ENCODE peak calls at places on chromosomes 11 and 22, in four cellular contexts. J, P, E and Y are unnamed samples.

GRCh38 chr11:129852125-129852740 is 36.6 kb downstream of the TMEM45B start:
- DNase-seq in J (no peak), P (no peak), E (no peak), Y (no peak)

GRCh38 chr11:12241401-12241800 is 131.0 kb downstream of the MICAL2 start:
- DNase-seq in J (no peak), P (no peak), E (no peak), Y (no peak)

GRCh38 chr11:59174664-59175033 is 2.7 kb downstream of the DTX4 start:
- DNase-seq in J (no peak), P (no peak), E (no peak), Y (no peak)

GRCh38 chr11:108025387-108026080 is 16.8 kb downstream of the CUL5 start:
- DNase-seq in J (no peak), P (no peak), E (no peak), Y (no peak)

GRCh38 chr11:112267188-112267591 is 6.5 kb upstream of the PLET1 start:
- DNase-seq in J (no peak), P (no peak), E (no peak), Y (no peak)

GRCh38 chr11:125239585-125240331 is 75.2 kb downstream of the PKNOX2 start:
- DNase-seq in J (no peak), P (no peak), E (no peak), Y (no peak)

GRCh38 chr22:30286813-30287625 is 2.3 kb downstream of the CASTOR1 start:
- DNase-seq in J (no peak), P (peak), E (no peak), Y (peak)

GRCh38 chr11:120225372-120225909 is 14.5 kb upstream of the POU2F3 start:
- DNase-seq in J (peak), P (no peak), E (no peak), Y (peak)

GRCh38 chr11:65606876-65607613 is 7.0 kb downstream of the MAP3K11 start:
- DNase-seq in J (peak), P (peak), E (peak), Y (peak)
- H3K4me3 ChIP-seq in J (no peak), P (no peak), E (peak), Y (no peak)

DNA sequence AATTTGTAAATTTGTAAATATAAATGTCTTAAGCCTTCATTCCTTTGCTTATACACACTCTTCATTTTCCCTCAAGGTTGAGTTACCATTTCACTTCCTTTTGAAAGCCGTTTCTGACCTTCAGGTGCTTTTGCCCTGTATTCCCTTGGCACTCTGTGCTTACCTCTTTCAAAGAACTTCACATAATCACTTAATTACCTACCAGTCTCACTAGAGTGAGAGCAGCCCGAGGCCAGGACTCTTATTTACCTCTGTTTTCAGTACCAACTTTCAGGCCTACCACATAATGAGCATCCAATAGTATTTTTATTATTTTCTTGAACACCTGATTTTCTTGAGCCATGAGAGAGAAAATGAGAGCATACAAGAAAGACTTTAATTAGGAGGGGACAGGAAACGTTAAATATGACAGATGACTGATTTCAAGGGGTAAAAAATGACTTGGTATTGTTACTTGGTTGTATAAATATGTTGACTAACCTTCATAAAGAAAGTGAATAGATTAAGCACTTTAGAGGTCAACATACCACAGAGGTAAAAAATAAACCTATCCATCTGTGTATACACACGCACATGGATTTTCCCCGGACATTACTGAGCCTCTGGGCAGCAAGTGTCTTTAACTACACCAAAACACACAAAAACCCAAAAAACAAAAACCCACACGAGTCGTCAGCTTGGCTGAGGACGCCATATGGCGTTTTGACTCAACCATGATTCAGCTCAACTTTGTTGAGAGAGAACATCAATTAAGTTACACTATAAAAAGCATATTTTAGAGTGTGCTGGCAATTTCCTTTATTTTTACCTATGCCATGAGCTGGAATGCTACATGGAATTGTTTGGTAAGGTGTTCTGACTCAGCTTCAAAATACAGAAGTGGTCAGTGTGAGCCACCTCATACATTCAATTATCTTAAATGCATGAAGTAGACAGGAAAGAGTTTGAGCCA is 7.6 kb downstream of the ATXN10 start:
- DNase-seq in J (no peak), P (no peak), E (peak), Y (no peak)
- H3K4me3 ChIP-seq in J (no peak), P (no peak), E (no peak), Y (no peak)

GRCh38 chr22:37930270-37930951 is 23.0 kb downstream of the C22orf23 start:
- DNase-seq in J (peak), P (no peak), E (no peak), Y (no peak)
- H3K4me3 ChIP-seq in J (no peak), P (no peak), E (no peak), Y (no peak)

GRCh38 chr22:45239378-45240136 is 1.1 kb downstream of the KIAA0930 start:
- DNase-seq in J (peak), P (no peak), E (no peak), Y (no peak)
- H3K4me3 ChIP-seq in J (peak), P (peak), E (peak), Y (peak)